ENCODE peak calls at places on chromosomes 11 and 22, in ten cellular contexts. O is heart left ventricle, X is H54, U is lower leg skin, G is GM12892, Z is endothelial cell of umbilical vein, N is adrenal gland, I is sigmoid colon, M is vagina, E is A549. T is an unnamed sample.

GRCh38 chr22:45261407-45262088 is 20.9 kb upstream of the KIAA0930 start:
- DNase-seq in O (no peak), X (no peak), U (no peak), G (no peak), Z (no peak), N (no peak), I (no peak), M (no peak), E (no peak), T (no peak)

GRCh38 chr22:17300926-17301325 is 68.3 kb upstream of the CECR2 start:
- DNase-seq in O (no peak), X (no peak), U (no peak), G (no peak), Z (no peak), N (no peak), I (no peak), M (no peak), E (no peak), T (no peak)

GRCh38 chr11:35214792-35215193 is 75.8 kb downstream of the CD44 start:
- DNase-seq in O (no peak), X (peak; percentile 22), U (no peak), G (no peak), Z (peak; percentile 54), N (no peak), I (no peak), M (no peak), E (peak; percentile 46), T (no peak)

GRCh38 chr11:16603245-16603644 is 135.2 kb upstream of the C11orf58 start:
- DNase-seq in O (peak; percentile 52), X (no peak), U (no peak), G (no peak), Z (no peak), N (no peak), I (no peak), M (no peak), E (no peak), T (peak; percentile 41)

GRCh38 chr22:43852605-43853327 is 9.5 kb downstream of the SULT4A1 start:
- DNase-seq in O (no peak), X (no peak), U (no peak), G (no peak), Z (no peak), N (peak; percentile 28), I (peak; percentile 62), M (no peak), E (no peak), T (no peak)

GRCh38 chr11:57459112-57460016 is 964 bp upstream of the RTN4RL2 start:
- DNase-seq in O (no peak), X (no peak), U (no peak), G (no peak), Z (no peak), N (no peak), I (no peak), M (no peak), E (peak; percentile 42), T (peak; percentile 51)

GRCh38 chr11:8352852-8353505 is 89.3 kb upstream of the LMO1 start:
- DNase-seq in O (no peak), X (peak; percentile 63), U (no peak), G (no peak), Z (no peak), N (no peak), I (no peak), M (no peak), E (peak; percentile 13), T (no peak)

GRCh38 chr22:36369922-36370781 is 17.6 kb downstream of the MYH9 start:
- DNase-seq in O (peak; percentile 64), X (no peak), U (no peak), G (no peak), Z (peak; percentile 76), N (no peak), I (peak; percentile 86), M (no peak), E (peak; percentile 58), T (peak; percentile 87)

GRCh38 chr11:123193742-123194141 is 1.3 kb downstream of the CLMP start:
- DNase-seq in O (no peak), X (no peak), U (no peak), G (no peak), Z (no peak), N (no peak), I (peak; percentile 66), M (no peak), E (no peak), T (no peak)

GRCh38 chr11:102615077-102615893 is 9.8 kb downstream of the MMP20 start:
- DNase-seq in O (no peak), X (no peak), U (no peak), G (no peak), Z (peak; percentile 38), N (no peak), I (no peak), M (no peak), E (no peak), T (no peak)

GRCh38 chr11:507727-508515 is 879 bp upstream of the RNH1 start:
- DNase-seq in O (no peak), X (no peak), U (no peak), G (no peak), Z (no peak), N (no peak), I (no peak), M (no peak), E (no peak), T (no peak)

GRCh38 chr11:62295504-62295903 is 3.4 kb downstream of the SCGB1D4 start:
- DNase-seq in O (no peak), X (no peak), U (no peak), G (no peak), Z (peak; percentile 45), N (no peak), I (no peak), M (no peak), E (peak; percentile 17), T (no peak)

GRCh38 chr22:27625769-27626674 is 175.5 kb downstream of the MN1 start:
- DNase-seq in O (no peak), X (no peak), U (no peak), G (no peak), Z (no peak), N (peak; percentile 36), I (no peak), M (no peak), E (no peak), T (no peak)

GRCh38 chr11:109964487-109964886 is 128.7 kb upstream of the ZC3H12C start:
- DNase-seq in O (no peak), X (no peak), U (no peak), G (no peak), Z (no peak), N (no peak), I (no peak), M (no peak), E (no peak), T (no peak)

GRCh38 chr11:44718612-44719390 is 8.0 kb upstream of the TSPAN18 start:
- DNase-seq in O (no peak), X (no peak), U (no peak), G (no peak), Z (no peak), N (no peak), I (no peak), M (no peak), E (no peak), T (no peak)

GRCh38 chr22:39463931-39464390 is 7.1 kb downstream of the MGAT3 start:
- DNase-seq in O (peak; percentile 79), X (no peak), U (no peak), G (no peak), Z (no peak), N (no peak), I (no peak), M (no peak), E (no peak), T (no peak)

GRCh38 chr22:39468487-39469325 is 11.9 kb downstream of the MGAT3 start:
- DNase-seq in O (no peak), X (no peak), U (no peak), G (no peak), Z (no peak), N (no peak), I (no peak), M (no peak), E (no peak), T (no peak)

GRCh38 chr22:39469326-39469680 is 12.5 kb downstream of the MGAT3 start:
- DNase-seq in O (no peak), X (no peak), U (no peak), G (no peak), Z (no peak), N (no peak), I (no peak), M (no peak), E (no peak), T (no peak)

GRCh38 chr22:39467390-39467901 is 10.6 kb downstream of the MGAT3 start:
- DNase-seq in O (no peak), X (no peak), U (no peak), G (no peak), Z (no peak), N (no peak), I (no peak), M (no peak), E (no peak), T (no peak)

GRCh38 chr22:39466228-39467006 is 9.6 kb downstream of the MGAT3 start:
- DNase-seq in O (no peak), X (no peak), U (no peak), G (no peak), Z (no peak), N (no peak), I (no peak), M (no peak), E (no peak), T (peak; percentile 47)
- TF ChIP-seq POLR2A in O (no peak), X (no peak), U (no peak), G (no peak), Z (no peak), N (no peak), I (no peak), M (no peak), E (no peak), T (no peak)

GRCh38 chr11:3041699-3042098 is 15.5 kb downstream of the CARS1 start:
- DNase-seq in O (peak; percentile 74), X (no peak), U (no peak), G (no peak), Z (no peak), N (no peak), I (no peak), M (no peak), E (no peak), T (no peak)
- TF ChIP-seq POLR2A in O (no peak), X (no peak), U (no peak), G (no peak), Z (no peak), N (no peak), I (no peak), M (no peak), E (no peak), T (no peak)

DNA sequence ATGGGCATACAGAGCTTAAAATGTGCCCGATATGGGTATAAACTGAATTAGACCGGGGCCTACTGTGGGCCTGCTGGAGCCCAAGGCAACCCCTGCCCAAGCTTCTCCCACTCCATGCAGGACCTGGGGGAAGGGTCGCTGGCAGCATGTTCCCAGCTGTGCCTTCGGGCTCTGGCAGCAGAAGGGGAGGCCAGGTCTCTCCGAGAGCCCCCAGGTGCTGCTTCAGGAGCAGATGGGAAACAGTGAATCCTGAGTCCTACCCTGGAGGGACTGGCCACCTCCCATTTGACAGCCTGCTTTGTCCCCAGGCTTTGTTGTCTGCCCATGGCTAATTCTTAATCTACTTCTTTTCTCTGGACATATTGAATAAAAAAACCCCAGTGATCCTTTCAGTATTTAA is 315.6 kb upstream of the B3GAT1 start:
- DNase-seq in O (no peak), X (no peak), U (no peak), G (no peak), Z (no peak), N (no peak), I (no peak), M (no peak), E (no peak), T (no peak)
- TF ChIP-seq POLR2A in O (no peak), X (no peak), U (no peak), G (no peak), Z (no peak), N (no peak), I (no peak), M (no peak), E (no peak), T (no peak)

GRCh38 chr22:31647516-31647915 is 14.5 kb downstream of the PISD start:
- DNase-seq in O (no peak), X (no peak), U (no peak), G (no peak), Z (peak; percentile 71), N (no peak), I (no peak), M (no peak), E (no peak), T (no peak)
- TF ChIP-seq POLR2A in O (no peak), X (no peak), U (no peak), G (no peak), Z (no peak), N (no peak), I (no peak), M (no peak), E (no peak), T (no peak)